ENCODE peak calls at places on chromosomes 6 and 20, in ten cellular contexts. O is breast epithelium; X is ovary; K is ascending aorta; V is lower lobe of right lung; R is coronary artery; D is cardiac muscle cell; J is PC-3; A is psoas muscle; E is CD8-positive, alpha-beta T cell. Y is an unnamed sample.
A peak's percentile ranks its signal among the peaks of the same experiment; 100 is the strongest.

GRCh38 chr6:2733324-2733723 is 17.4 kb downstream of the MYLK4 start:
- DNase-seq in O (no peak), J (no peak), X (no peak), R (no peak), A (peak; percentile 80), E (no peak), V (peak; percentile 91), K (peak; percentile 84), D (peak; percentile 71), Y (no peak)

GRCh38 chr20:17967595-17968365 is 814 bp downstream of the SNX5 start:
- DNase-seq in D (peak; percentile 63), J (peak; percentile 49), K (no peak), R (peak; percentile 77), O (no peak), A (no peak), X (no peak), E (peak; percentile 17), V (no peak), Y (no peak)

GRCh38 chr6:37131104-37131959 is 38.6 kb upstream of the PIM1 start:
- DNase-seq in X (no peak), E (no peak), A (peak; percentile 93), K (peak; percentile 87), O (peak; percentile 87), D (no peak), R (peak; percentile 80), J (no peak), V (peak; percentile 89), Y (no peak)

GRCh38 chr6:88780714-88781389 is 182.6 kb downstream of the RNGTT start:
- DNase-seq in J (peak; percentile 64), K (no peak), A (no peak), V (no peak), R (no peak), X (no peak), D (peak; percentile 84), E (peak; percentile 12), O (no peak), Y (peak; percentile 20)

GRCh38 chr6:89797317-89797716 is 22.3 kb downstream of the MDN1 start:
- DNase-seq in O (no peak), X (no peak), A (no peak), D (peak; percentile 94), E (no peak), R (no peak), K (peak; percentile 74), V (no peak), J (no peak), Y (no peak)

GRCh38 chr6:4084444-4085328 is 5.7 kb upstream of the FAM217A start:
- DNase-seq in K (no peak), A (no peak), J (no peak), V (no peak), X (no peak), O (no peak), E (no peak), R (no peak), D (no peak), Y (no peak)

GRCh38 chr6:42781811-42782688 is at the start of gene BICRAL:
- DNase-seq in D (peak; percentile 89), X (peak; percentile 83), A (peak; percentile 86), E (peak; percentile 55), J (peak; percentile 78), R (peak; percentile 79), K (peak; percentile 71), V (peak; percentile 68), O (peak; percentile 53), Y (peak; percentile 92)

GRCh38 chr6:158911746-158912158 is 88.2 kb downstream of the RSPH3 start:
- DNase-seq in E (peak; percentile 15), A (no peak), X (no peak), V (no peak), R (no peak), O (no peak), D (no peak), K (no peak), J (peak; percentile 22), Y (no peak)

GRCh38 chr6:104229057-104229456 is 630.7 kb downstream of the HACE1 start:
- DNase-seq in V (no peak), K (no peak), R (no peak), J (peak; percentile 74), E (no peak), X (no peak), D (no peak), A (no peak), O (no peak), Y (no peak)

GRCh38 chr6:16739329-16739801 is 21.9 kb downstream of the ATXN1 start:
- DNase-seq in K (no peak), E (no peak), J (no peak), X (no peak), V (no peak), D (no peak), O (peak; percentile 45), A (peak; percentile 70), R (no peak), Y (peak; percentile 80)

GRCh38 chr20:1935696-1936366 is 40.6 kb downstream of the SIRPA start:
- DNase-seq in V (no peak), R (no peak), D (peak; percentile 56), O (no peak), K (no peak), E (no peak), J (no peak), X (peak; percentile 50), A (peak; percentile 79), Y (no peak)

GRCh38 chr20:8983478-8984345 is 85.2 kb upstream of the PLCB4 start:
- DNase-seq in K (no peak), R (no peak), J (no peak), O (no peak), V (no peak), A (no peak), E (no peak), X (no peak), D (no peak), Y (no peak)

GRCh38 chr20:29878281-29878741 is 1379.2 kb upstream of the DEFB115 start:
- DNase-seq in R (no peak), X (no peak), O (no peak), J (peak; percentile 19), K (no peak), A (peak; percentile 55), D (peak; percentile 35), E (no peak), V (peak; percentile 61), Y (no peak)

GRCh38 chr6:127967708-127968107 is 66.8 kb upstream of the THEMIS start:
- DNase-seq in X (no peak), D (no peak), O (no peak), V (no peak), E (no peak), J (no peak), A (no peak), K (no peak), R (no peak), Y (no peak)

GRCh38 chr6:74074609-74075008 is 378.6 kb downstream of the CD109 start:
- DNase-seq in E (no peak), J (no peak), X (no peak), D (no peak), A (no peak), R (no peak), K (no peak), V (no peak), O (no peak), Y (no peak)

GRCh38 chr6:90406142-90406794 is 109.6 kb upstream of the BACH2 start:
- DNase-seq in A (no peak), E (no peak), J (peak; percentile 90), R (no peak), V (no peak), X (no peak), K (no peak), D (peak; percentile 52), O (no peak), Y (peak; percentile 84)

GRCh38 chr6:155103816-155104366 is 108.8 kb downstream of the TIAM2 start:
- DNase-seq in O (no peak), A (no peak), K (no peak), E (no peak), D (peak; percentile 55), J (no peak), R (no peak), X (no peak), V (no peak), Y (no peak)

GRCh38 chr20:10708342-10709185 is 34.8 kb upstream of the JAG1 start:
- DNase-seq in O (no peak), R (no peak), A (no peak), K (no peak), E (no peak), X (no peak), D (peak; percentile 73), J (peak; percentile 92), V (no peak), Y (peak; percentile 29)

GRCh38 chr20:15703171-15703911 is 869.9 kb downstream of the KIF16B start:
- DNase-seq in E (no peak), O (no peak), K (no peak), R (no peak), D (no peak), J (peak; percentile 99), A (no peak), V (no peak), X (no peak), Y (peak; percentile 91)

GRCh38 chr20:15702161-15702560 is 871.1 kb downstream of the KIF16B start:
- DNase-seq in E (no peak), O (no peak), R (no peak), V (no peak), X (no peak), J (no peak), D (no peak), K (no peak), A (no peak), Y (no peak)

GRCh38 chr20:15700147-15700765 is 873.0 kb downstream of the KIF16B start:
- DNase-seq in V (no peak), K (no peak), D (no peak), R (no peak), A (no peak), E (no peak), X (no peak), J (no peak), O (no peak), Y (peak; percentile 23)

GRCh38 chr20:15699431-15700146 is 873.7 kb downstream of the KIF16B start:
- DNase-seq in D (no peak), E (no peak), V (no peak), J (peak; percentile 12), R (no peak), X (peak; percentile 62), O (peak; percentile 24), A (no peak), K (no peak), Y (no peak)
- TF ChIP-seq CTCF in D (no peak), E (no peak), V (no peak), J (peak; percentile 36), R (no peak), X (no peak), O (no peak), A (no peak), K (no peak), Y (no peak)

GRCh38 chr20:62025394-62025793 is 40.3 kb downstream of the TAF4 start:
- DNase-seq in J (no peak), R (no peak), E (no peak), V (no peak), D (no peak), O (no peak), K (no peak), A (peak; percentile 58), X (no peak), Y (no peak)
- H3K27ac ChIP-seq in J (no peak overlapping the region), R (no peak overlapping the region), E (no peak overlapping the region), V (no peak overlapping the region), D (no peak overlapping the region), O (no peak overlapping the region), K (no peak overlapping the region), A (peak overlapping the region; percentile 63), X (peak overlapping the region; percentile 57), Y (no peak overlapping the region)

GRCh38 chr6:7559196-7559595 is 17.7 kb downstream of the DSP start:
- DNase-seq in V (no peak), E (no peak), R (no peak), J (no peak), A (no peak), K (no peak), D (no peak), O (no peak), X (no peak), Y (no peak)
- TF ChIP-seq CTCF in V (no peak), E (no peak), R (no peak), J (no peak), A (no peak), K (no peak), D (no peak), O (no peak), X (no peak), Y (no peak)

GRCh38 chr6:30678964-30679726 is 6.3 kb upstream of the DHX16 start:
- DNase-seq in K (peak; percentile 93), V (peak; percentile 91), X (peak; percentile 92), J (peak; percentile 76), O (peak; percentile 81), A (peak; percentile 93), R (peak; percentile 89), E (peak; percentile 91), D (peak; percentile 87), Y (peak; percentile 59)
- H3K27ac ChIP-seq in K (peak overlapping the region; percentile 99), V (peak overlapping the region; percentile 19), X (no peak overlapping the region), J (no peak overlapping the region), O (peak overlapping the region; percentile 51), A (no peak overlapping the region), R (peak overlapping the region; percentile 76), E (peak overlapping the region; percentile 21), D (peak overlapping the region; percentile 3), Y (peak overlapping the region; percentile 97)

Y was measured in RWPE1.